ENCODE peak calls at places on chromosomes 4 and X, in nine cellular contexts. F is fibroblast of pulmonary artery, T is suprapubic skin, N is upper lobe of left lung, Q is esophagus squamous epithelium, U is GM13976, W is prostate gland, E is ovary, G is colonic mucosa. S is an unnamed sample.

GRCh38 chrX:100995469-100995868 is 26.0 kb downstream of the ARL13A start:
- DNase-seq in F (peak; percentile 74), T (no peak), N (no peak), Q (no peak), U (no peak), W (no peak), E (no peak), G (no peak), S (peak; percentile 74)

GRCh38 chr4:42490015-42490414 is 92.7 kb downstream of the SHISA3 start:
- DNase-seq in F (no peak), T (no peak), N (no peak), Q (no peak), U (no peak), W (no peak), E (no peak), G (no peak), S (no peak)

GRCh38 chr4:153137677-153138630 is 66.3 kb upstream of the TRIM2 start:
- DNase-seq in F (no peak), T (no peak), N (no peak), Q (no peak), U (no peak), W (no peak), E (no peak), G (no peak), S (no peak)

GRCh38 chr4:128357286-128357685 is 69.7 kb upstream of the PGRMC2 start:
- DNase-seq in F (peak; percentile 70), T (no peak), N (no peak), Q (no peak), U (no peak), W (no peak), E (no peak), G (no peak), S (peak; percentile 74)

GRCh38 chrX:119685225-119686066 is 7.5 kb downstream of the SEPTIN6 start:
- DNase-seq in F (no peak), T (no peak), N (no peak), Q (no peak), U (peak; percentile 43), W (no peak), E (no peak), G (no peak), S (no peak)

GRCh38 chr4:110808371-110808878 is 185.5 kb upstream of the PITX2 start:
- DNase-seq in F (peak; percentile 27), T (no peak), N (no peak), Q (no peak), U (no peak), W (no peak), E (no peak), G (no peak), S (peak; percentile 48)

GRCh38 chrX:120562569-120562926 is 1.8 kb upstream of the CUL4B start:
- DNase-seq in F (no peak), T (no peak), N (no peak), Q (no peak), U (no peak), W (no peak), E (peak; percentile 16), G (no peak), S (no peak)

GRCh38 chr4:22021116-22021515 is 72.5 kb upstream of the KCNIP4 start:
- DNase-seq in F (no peak), T (no peak), N (no peak), Q (no peak), U (no peak), W (no peak), E (no peak), G (no peak), S (peak; percentile 80)

GRCh38 chr4:170336238-170336775 is 246.6 kb upstream of the AADAT start:
- DNase-seq in F (no peak), T (no peak), N (no peak), Q (no peak), U (peak; percentile 56), W (no peak), E (no peak), G (no peak), S (no peak)

GRCh38 chr4:109434007-109434792 is 585 bp downstream of the SEC24B start:
- DNase-seq in F (peak; percentile 21), T (peak; percentile 79), N (no peak), Q (no peak), U (peak; percentile 25), W (peak; percentile 24), E (peak; percentile 39), G (peak; percentile 44), S (peak; percentile 22)

GRCh38 chr4:144423930-144424329 is 222.0 kb upstream of the HHIP start:
- DNase-seq in F (no peak), T (no peak), N (no peak), Q (no peak), U (no peak), W (peak; percentile 5), E (no peak), G (no peak), S (no peak)

GRCh38 chr4:123421942-123422781 is 25.6 kb downstream of the SPRY1 start:
- DNase-seq in F (no peak), T (no peak), N (no peak), Q (no peak), U (no peak), W (no peak), E (no peak), G (no peak), S (no peak)

GRCh38 chr4:69718376-69719293 is 41.8 kb downstream of the SULT1B1 start:
- DNase-seq in F (peak; percentile 83), T (no peak), N (no peak), Q (no peak), U (no peak), W (no peak), E (no peak), G (no peak), S (peak; percentile 55)

GRCh38 chr4:184148871-184149637 is 68.6 kb downstream of the ENPP6 start:
- DNase-seq in F (no peak), T (no peak), N (no peak), Q (no peak), U (no peak), W (no peak), E (no peak), G (no peak), S (peak; percentile 64)

GRCh38 chr4:71209161-71209560 is 129.7 kb upstream of the SLC4A4 start:
- DNase-seq in F (peak; percentile 52), T (no peak), N (no peak), Q (no peak), U (no peak), W (no peak), E (no peak), G (no peak), S (peak; percentile 70)

GRCh38 chrX:119541188-119541587 is 24.0 kb downstream of the STEEP1 start:
- DNase-seq in F (peak; percentile 80), T (no peak), N (no peak), Q (no peak), U (no peak), W (no peak), E (no peak), G (no peak), S (peak; percentile 42)

DNA sequence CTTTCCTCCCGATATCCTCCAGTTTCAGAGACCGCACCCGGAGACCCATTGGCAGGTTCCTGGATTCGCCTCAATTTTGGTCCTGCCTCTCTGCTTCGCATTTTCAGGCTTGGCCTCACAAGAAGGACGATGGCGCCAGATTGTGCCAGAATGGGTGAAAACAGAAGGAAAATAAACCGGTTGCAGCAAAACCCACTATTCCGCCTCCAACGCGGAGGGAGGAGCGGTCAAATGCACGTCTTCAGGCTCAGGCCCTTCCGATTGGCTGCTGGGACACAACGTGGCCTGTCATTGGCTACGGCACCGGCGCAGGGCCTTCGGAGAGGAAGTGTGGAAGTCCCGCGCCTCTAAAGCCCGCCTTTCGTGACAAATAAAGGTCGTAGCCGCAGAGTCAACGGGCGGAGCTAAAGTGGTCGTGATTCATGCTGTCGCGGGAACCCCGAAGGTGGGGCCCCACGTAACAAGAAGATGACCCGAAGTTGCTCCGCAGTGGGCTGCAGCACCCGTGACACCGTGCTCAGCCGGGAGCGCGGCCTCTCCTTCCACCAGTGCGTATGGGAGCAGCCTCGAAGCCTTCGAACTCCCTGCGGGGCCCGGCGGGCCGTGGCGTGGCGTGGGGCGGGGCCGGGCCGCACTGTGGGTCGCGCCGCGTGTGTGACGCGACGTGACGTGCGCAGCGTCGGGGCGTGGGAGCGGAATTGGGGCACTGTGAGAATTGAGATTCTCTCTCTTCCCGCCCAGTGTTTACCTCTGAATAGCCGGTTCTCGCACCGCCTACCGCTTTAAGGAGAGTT is at the start of gene THAP9:
- DNase-seq in F (peak; percentile 100), T (peak; percentile 100), N (peak; percentile 99), Q (peak; percentile 95), U (peak; percentile 90), W (peak; percentile 99), E (peak; percentile 98), G (peak; percentile 99), S (peak; percentile 99)
- TF ChIP-seq CTCF in F (no peak), T (no peak), N (no peak), Q (peak; percentile 3), U (no peak), W (no peak), E (no peak), G (no peak), S (no peak)

GRCh38 chr4:20433101-20433705 is 181.5 kb downstream of the SLIT2 start:
- DNase-seq in F (no peak), T (no peak), N (no peak), Q (no peak), U (no peak), W (no peak), E (no peak), G (no peak), S (no peak)

GRCh38 chr4:20428410-20429160 is 176.9 kb downstream of the SLIT2 start:
- DNase-seq in F (peak; percentile 53), T (no peak), N (no peak), Q (no peak), U (no peak), W (no peak), E (no peak), G (no peak), S (peak; percentile 69)

GRCh38 chr4:20430555-20430954 is 178.8 kb downstream of the SLIT2 start:
- DNase-seq in F (no peak), T (no peak), N (no peak), Q (no peak), U (no peak), W (no peak), E (no peak), G (no peak), S (peak; percentile 55)

GRCh38 chr4:20432098-20432497 is 180.4 kb downstream of the SLIT2 start:
- DNase-seq in F (peak; percentile 51), T (no peak), N (no peak), Q (no peak), U (no peak), W (no peak), E (no peak), G (no peak), S (peak; percentile 59)

GRCh38 chr4:20431422-20432014 is 179.8 kb downstream of the SLIT2 start:
- DNase-seq in F (peak; percentile 67), T (no peak), N (no peak), Q (no peak), U (no peak), W (no peak), E (no peak), G (no peak), S (peak; percentile 74)
- TF ChIP-seq CTCF in F (peak; percentile 44), T (no peak), N (no peak), Q (no peak), U (no peak), W (no peak), E (no peak), G (no peak), S (peak; percentile 42)

GRCh38 chr4:18138076-18138665 is 116.6 kb upstream of the LCORL start:
- DNase-seq in F (no peak), T (no peak), N (no peak), Q (no peak), U (no peak), W (no peak), E (no peak), G (peak; percentile 41), S (no peak)
- TF ChIP-seq CTCF in F (no peak), T (no peak), N (no peak), Q (no peak), U (no peak), W (no peak), E (no peak), G (no peak), S (no peak)

GRCh38 chrX:154485150-154486051 is 1.0 kb downstream of the UBL4A start:
- DNase-seq in F (no peak), T (no peak), N (no peak), Q (no peak), U (no peak), W (no peak), E (no peak), G (peak; percentile 16), S (no peak)
- TF ChIP-seq CTCF in F (no peak), T (no peak), N (no peak), Q (no peak), U (no peak), W (no peak), E (no peak), G (no peak), S (no peak)